ENCODE peak calls at places on chromosomes 7 and 10, in five cellular contexts. One of them, this sample, is unnamed.

GRCh38 chr10:29480281-29480954 is 154.4 kb downstream of the SVIL start:
- DNase-seq in heart right ventricle: no peak
- DNase-seq in fibroblast of mammary gland: no peak
- DNase-seq in lung: no peak
- DNase-seq in hepatocyte: no peak
- DNase-seq in this sample: no peak

GRCh38 chr10:6279540-6280267 is 77.0 kb downstream of the PFKFB3 start:
- DNase-seq in heart right ventricle: no peak
- DNase-seq in fibroblast of mammary gland: peak; percentile 44
- DNase-seq in lung: no peak
- DNase-seq in hepatocyte: peak; percentile 83
- DNase-seq in this sample: peak; percentile 55

GRCh38 chr7:155263522-155264197 is 34.0 kb upstream of the INSIG1 start:
- DNase-seq in heart right ventricle: no peak
- DNase-seq in fibroblast of mammary gland: peak; percentile 8
- DNase-seq in lung: no peak
- DNase-seq in hepatocyte: no peak
- DNase-seq in this sample: no peak

GRCh38 chr7:54560183-54560582 is 18.0 kb downstream of the VSTM2A start:
- DNase-seq in heart right ventricle: no peak
- DNase-seq in fibroblast of mammary gland: no peak
- DNase-seq in lung: no peak
- DNase-seq in hepatocyte: no peak
- DNase-seq in this sample: no peak

GRCh38 chr7:105677803-105678583 is 96.7 kb upstream of the EFCAB10 start:
- DNase-seq in heart right ventricle: no peak
- DNase-seq in fibroblast of mammary gland: no peak
- DNase-seq in lung: peak; percentile 61
- DNase-seq in hepatocyte: no peak
- DNase-seq in this sample: no peak

GRCh38 chr7:99083733-99084132 is 60.2 kb downstream of the SMURF1 start:
- DNase-seq in heart right ventricle: no peak
- DNase-seq in fibroblast of mammary gland: no peak
- DNase-seq in lung: no peak
- DNase-seq in hepatocyte: no peak
- DNase-seq in this sample: no peak

GRCh38 chr10:118272090-118272775 is 69.9 kb downstream of the FAM204A start:
- DNase-seq in heart right ventricle: no peak
- DNase-seq in fibroblast of mammary gland: peak; percentile 35
- DNase-seq in lung: no peak
- DNase-seq in hepatocyte: peak; percentile 31
- DNase-seq in this sample: no peak

GRCh38 chr7:115476666-115477065 is 553.9 kb downstream of the TFEC start:
- DNase-seq in heart right ventricle: no peak
- DNase-seq in fibroblast of mammary gland: no peak
- DNase-seq in lung: no peak
- DNase-seq in hepatocyte: peak; percentile 6
- DNase-seq in this sample: no peak

GRCh38 chr10:124996854-124997215 is 54.9 kb downstream of the ZRANB1 start:
- DNase-seq in heart right ventricle: no peak
- DNase-seq in fibroblast of mammary gland: no peak
- DNase-seq in lung: peak; percentile 21
- DNase-seq in hepatocyte: no peak
- DNase-seq in this sample: no peak

GRCh38 chr10:111435871-111436270 is 359.0 kb downstream of the ADRA2A start:
- DNase-seq in heart right ventricle: no peak
- DNase-seq in fibroblast of mammary gland: no peak
- DNase-seq in lung: no peak
- DNase-seq in hepatocyte: no peak
- DNase-seq in this sample: no peak

GRCh38 chr10:104809288-104810090 is 168.4 kb downstream of the SORCS3 start:
- DNase-seq in heart right ventricle: no peak
- DNase-seq in fibroblast of mammary gland: peak; percentile 60
- DNase-seq in lung: no peak
- DNase-seq in hepatocyte: peak; percentile 26
- DNase-seq in this sample: peak; percentile 66

GRCh38 chr7:27175626-27176342 is 1.7 kb upstream of the HOXA10 start:
- DNase-seq in heart right ventricle: no peak
- DNase-seq in fibroblast of mammary gland: no peak
- DNase-seq in lung: no peak
- DNase-seq in hepatocyte: no peak
- DNase-seq in this sample: no peak

GRCh38 chr10:110404374-110404773 is 93.3 kb upstream of the DUSP5 start:
- DNase-seq in heart right ventricle: no peak
- DNase-seq in fibroblast of mammary gland: no peak
- DNase-seq in lung: no peak
- DNase-seq in hepatocyte: no peak
- DNase-seq in this sample: no peak

GRCh38 chr10:98295907-98296306 is 27.9 kb upstream of the LOXL4 start:
- DNase-seq in heart right ventricle: no peak
- DNase-seq in fibroblast of mammary gland: peak; percentile 66
- DNase-seq in lung: no peak
- DNase-seq in hepatocyte: no peak
- DNase-seq in this sample: no peak

GRCh38 chr7:98284335-98285036 is 3.0 kb downstream of the BRI3 start:
- DNase-seq in heart right ventricle: peak; percentile 78
- DNase-seq in fibroblast of mammary gland: peak; percentile 71
- DNase-seq in lung: peak; percentile 87
- DNase-seq in hepatocyte: peak; percentile 62
- DNase-seq in this sample: peak; percentile 71

GRCh38 chr7:5526190-5527037 is 102.8 kb upstream of the TNRC18 start:
- DNase-seq in heart right ventricle: peak; percentile 43
- DNase-seq in fibroblast of mammary gland: peak; percentile 32
- DNase-seq in lung: peak; percentile 39
- DNase-seq in hepatocyte: peak; percentile 68
- DNase-seq in this sample: peak; percentile 85

GRCh38 chr7:41425926-41426325 is 277.0 kb downstream of the INHBA start:
- DNase-seq in heart right ventricle: no peak
- DNase-seq in fibroblast of mammary gland: peak; percentile 86
- DNase-seq in lung: no peak
- DNase-seq in hepatocyte: no peak
- DNase-seq in this sample: peak; percentile 95

GRCh38 chr7:20647051-20647450 is 31.6 kb downstream of the ABCB5 start:
- DNase-seq in heart right ventricle: no peak
- DNase-seq in fibroblast of mammary gland: peak; percentile 4
- DNase-seq in lung: no peak
- DNase-seq in hepatocyte: no peak
- DNase-seq in this sample: no peak

GRCh38 chr10:103812004-103812403 is 43.4 kb downstream of the SH3PXD2A start:
- DNase-seq in heart right ventricle: no peak
- DNase-seq in fibroblast of mammary gland: no peak
- DNase-seq in lung: peak; percentile 52
- DNase-seq in hepatocyte: peak; percentile 44
- DNase-seq in this sample: no peak

GRCh38 chr10:56469482-56469881 is 108.4 kb upstream of the ZWINT start:
- DNase-seq in heart right ventricle: no peak
- DNase-seq in fibroblast of mammary gland: no peak
- DNase-seq in lung: no peak
- DNase-seq in hepatocyte: no peak
- DNase-seq in this sample: no peak

GRCh38 chr7:29807179-29807841 is 1.0 kb downstream of the WIPF3 start:
- DNase-seq in heart right ventricle: peak; percentile 64
- DNase-seq in fibroblast of mammary gland: no peak
- DNase-seq in lung: no peak
- DNase-seq in hepatocyte: peak; percentile 64
- DNase-seq in this sample: no peak

GRCh38 chr10:71216751-71217265 is 4.4 kb downstream of the UNC5B start:
- DNase-seq in heart right ventricle: no peak
- DNase-seq in fibroblast of mammary gland: peak; percentile 24
- DNase-seq in lung: no peak
- DNase-seq in hepatocyte: no peak
- DNase-seq in this sample: no peak

DNA sequence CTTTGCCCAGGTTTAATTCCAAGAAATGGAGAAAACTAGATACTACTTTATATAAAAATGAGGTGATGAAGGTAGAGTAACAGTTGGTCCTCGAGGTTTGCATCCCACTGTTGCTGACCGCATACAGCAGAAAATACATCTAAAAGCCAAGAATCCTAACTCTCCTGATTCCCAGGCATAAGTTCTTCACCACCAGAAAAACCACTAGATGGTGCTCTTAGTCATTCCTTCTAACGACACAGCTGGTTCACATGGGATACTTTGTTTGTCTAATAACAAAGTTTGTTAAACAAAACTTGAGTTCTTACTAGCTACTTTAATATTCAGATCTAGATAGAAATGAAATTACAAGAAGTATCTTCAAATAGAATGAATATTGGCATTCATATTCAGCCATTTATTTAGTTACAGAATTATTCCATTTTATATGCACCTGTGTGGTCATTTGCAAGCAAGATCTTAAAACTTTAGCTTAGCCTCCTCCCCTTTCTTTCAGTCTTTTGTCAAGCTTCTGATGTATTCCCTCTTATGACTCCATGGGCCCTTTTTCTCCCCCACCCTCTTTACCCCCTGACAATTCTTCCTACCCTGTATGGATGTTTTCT is 54.1 kb upstream of the CYP26C1 start:
- DNase-seq in heart right ventricle: no peak
- DNase-seq in fibroblast of mammary gland: peak; percentile 69
- DNase-seq in lung: no peak
- DNase-seq in hepatocyte: peak; percentile 63
- DNase-seq in this sample: peak; percentile 57
- TF ChIP-seq CTCF in heart right ventricle: peak; percentile 65
- TF ChIP-seq CTCF in fibroblast of mammary gland: peak; percentile 80
- TF ChIP-seq CTCF in lung: no peak
- TF ChIP-seq CTCF in hepatocyte: peak; percentile 79
- TF ChIP-seq CTCF in this sample: peak; percentile 56

GRCh38 chr10:3046941-3047621 is 20.3 kb upstream of the PFKP start:
- DNase-seq in heart right ventricle: no peak
- DNase-seq in fibroblast of mammary gland: no peak
- DNase-seq in lung: no peak
- DNase-seq in hepatocyte: no peak
- DNase-seq in this sample: no peak

GRCh38 chr10:3043512-3044368 is 23.6 kb upstream of the PFKP start:
- DNase-seq in heart right ventricle: peak; percentile 33
- DNase-seq in fibroblast of mammary gland: peak; percentile 75
- DNase-seq in lung: peak; percentile 61
- DNase-seq in hepatocyte: peak; percentile 83
- DNase-seq in this sample: peak; percentile 63

GRCh38 chr10:3047622-3047995 is 19.7 kb upstream of the PFKP start:
- DNase-seq in heart right ventricle: no peak
- DNase-seq in fibroblast of mammary gland: no peak
- DNase-seq in lung: no peak
- DNase-seq in hepatocyte: no peak
- DNase-seq in this sample: no peak

GRCh38 chr10:3046210-3046779 is 21.1 kb upstream of the PFKP start:
- DNase-seq in heart right ventricle: no peak
- DNase-seq in fibroblast of mammary gland: no peak
- DNase-seq in lung: no peak
- DNase-seq in hepatocyte: no peak
- DNase-seq in this sample: no peak

DNA sequence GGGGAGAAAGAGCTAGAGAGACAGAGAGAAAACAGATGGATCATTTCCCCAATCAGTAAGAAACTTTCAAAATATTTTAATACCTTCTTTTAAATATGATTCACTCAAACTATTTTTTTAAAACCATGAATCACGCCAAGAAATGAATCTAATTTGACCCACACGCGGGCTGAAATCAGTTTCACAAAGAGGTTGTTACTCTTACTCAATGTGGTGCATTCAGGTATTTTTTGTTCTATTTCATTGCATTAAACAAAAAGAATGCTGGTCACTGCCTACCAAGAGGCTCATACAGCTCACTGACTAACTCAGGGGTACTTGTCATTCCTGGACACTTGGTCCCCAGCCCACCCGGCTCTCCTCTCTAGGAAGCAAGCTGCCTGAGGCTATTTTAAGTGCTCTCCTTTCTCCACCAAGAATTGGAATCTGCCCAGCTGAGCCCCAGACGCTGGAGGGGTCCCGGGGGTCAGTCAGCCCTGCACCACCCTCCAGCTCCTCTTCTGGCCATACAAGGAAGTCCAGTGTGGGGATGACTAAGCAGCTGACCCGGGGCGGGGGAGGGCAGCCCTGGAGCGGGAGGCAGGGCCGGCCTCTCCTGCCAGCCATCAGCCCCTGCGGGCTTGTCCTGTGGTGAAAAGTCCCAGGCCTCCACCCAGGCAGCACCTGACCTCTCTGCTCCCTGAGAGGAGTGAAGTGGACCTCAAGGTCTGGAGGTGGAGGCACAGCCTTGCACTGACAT is 21.7 kb upstream of the PFKP start:
- DNase-seq in heart right ventricle: peak; percentile 55
- DNase-seq in fibroblast of mammary gland: peak; percentile 76
- DNase-seq in lung: peak; percentile 72
- DNase-seq in hepatocyte: peak; percentile 68
- DNase-seq in this sample: peak; percentile 45
- H3K4me3 ChIP-seq in heart right ventricle: no peak overlapping the region
- H3K4me3 ChIP-seq in fibroblast of mammary gland: peak overlapping the region; percentile 27
- H3K4me3 ChIP-seq in lung: no peak overlapping the region
- H3K4me3 ChIP-seq in hepatocyte: no peak overlapping the region
- H3K4me3 ChIP-seq in this sample: no peak overlapping the region

GRCh38 chr7:141265668-141266067 is 191.8 kb downstream of the TMEM178B start:
- DNase-seq in heart right ventricle: no peak
- DNase-seq in fibroblast of mammary gland: no peak
- DNase-seq in lung: no peak
- DNase-seq in hepatocyte: no peak
- DNase-seq in this sample: no peak

GRCh38 chr7:141263983-141264382 is 190.1 kb downstream of the TMEM178B start:
- DNase-seq in heart right ventricle: no peak
- DNase-seq in fibroblast of mammary gland: no peak
- DNase-seq in lung: no peak
- DNase-seq in hepatocyte: no peak
- DNase-seq in this sample: no peak

GRCh38 chr7:141263508-141263907 is 189.6 kb downstream of the TMEM178B start:
- DNase-seq in heart right ventricle: no peak
- DNase-seq in fibroblast of mammary gland: no peak
- DNase-seq in lung: no peak
- DNase-seq in hepatocyte: no peak
- DNase-seq in this sample: no peak

GRCh38 chr7:141264511-141264910 is 190.6 kb downstream of the TMEM178B start:
- DNase-seq in heart right ventricle: no peak
- DNase-seq in fibroblast of mammary gland: no peak
- DNase-seq in lung: no peak
- DNase-seq in hepatocyte: no peak
- DNase-seq in this sample: no peak

GRCh38 chr7:141262101-141262819 is 188.4 kb downstream of the TMEM178B start:
- DNase-seq in heart right ventricle: no peak
- DNase-seq in fibroblast of mammary gland: peak; percentile 15
- DNase-seq in lung: no peak
- DNase-seq in hepatocyte: no peak
- DNase-seq in this sample: no peak
- TF ChIP-seq CTCF in heart right ventricle: no peak
- TF ChIP-seq CTCF in fibroblast of mammary gland: peak; percentile 30
- TF ChIP-seq CTCF in lung: no peak
- TF ChIP-seq CTCF in hepatocyte: peak; percentile 37
- TF ChIP-seq CTCF in this sample: no peak

GRCh38 chr7:44062903-44063295 is 2.5 kb downstream of the PGAM2 start:
- DNase-seq in heart right ventricle: no peak
- DNase-seq in fibroblast of mammary gland: no peak
- DNase-seq in lung: no peak
- DNase-seq in hepatocyte: no peak
- DNase-seq in this sample: no peak

GRCh38 chr7:44062180-44062902 is 3.0 kb downstream of the PGAM2 start:
- DNase-seq in heart right ventricle: no peak
- DNase-seq in fibroblast of mammary gland: no peak
- DNase-seq in lung: no peak
- DNase-seq in hepatocyte: no peak
- DNase-seq in this sample: no peak

GRCh38 chr7:44064791-44065430 is 456 bp downstream of the PGAM2 start:
- DNase-seq in heart right ventricle: peak; percentile 25
- DNase-seq in fibroblast of mammary gland: no peak
- DNase-seq in lung: no peak
- DNase-seq in hepatocyte: no peak
- DNase-seq in this sample: no peak

GRCh38 chr7:44063894-44064651 is 1.3 kb downstream of the PGAM2 start:
- DNase-seq in heart right ventricle: peak; percentile 57
- DNase-seq in fibroblast of mammary gland: no peak
- DNase-seq in lung: no peak
- DNase-seq in hepatocyte: no peak
- DNase-seq in this sample: no peak

GRCh38 chr7:44063547-44063893 is 1.8 kb downstream of the PGAM2 start:
- DNase-seq in heart right ventricle: no peak
- DNase-seq in fibroblast of mammary gland: no peak
- DNase-seq in lung: no peak
- DNase-seq in hepatocyte: no peak
- DNase-seq in this sample: no peak
- H3K4me3 ChIP-seq in heart right ventricle: peak overlapping the region; percentile 41
- H3K4me3 ChIP-seq in fibroblast of mammary gland: no peak overlapping the region
- H3K4me3 ChIP-seq in lung: no peak overlapping the region
- H3K4me3 ChIP-seq in hepatocyte: no peak overlapping the region
- H3K4me3 ChIP-seq in this sample: no peak overlapping the region

This sample was measured in bronchial epithelial cell.